ENCODE peak calls at places on chromosomes 2 and 18, in ten cellular contexts. One of them, this sample, is unnamed.

GRCh38 chr2:192203876-192204275 is 9.1 kb upstream of the TMEFF2 start:
- DNase-seq in pons: no peak
- DNase-seq in NCI-H2227 treated with DMSO at 0.1 percent for 48 hours: no peak
- DNase-seq in right atrium auricular region: no peak
- DNase-seq in stimulated activated CD4-positive, alpha-beta T cell treated with anti-CD3 and anti-CD28 coated beads, Interleukin-4, amount 100 ng/mL, for 1 hour: no peak
- DNase-seq in DMS79 treated with DMSO at 0.1 percent for 48 hours: no peak
- DNase-seq in KBM-7: no peak
- DNase-seq in activated CD4-positive, alpha-beta T cell treated with anti-CD3 and anti-CD28 coated beads, Interleukin-2, amount 50 U/mL, for 4 hours: no peak
- DNase-seq in naive thymus-derived CD8-positive, alpha-beta T cell: no peak
- DNase-seq in iris pigment epithelial cell: peak
- DNase-seq in this sample: no peak

GRCh38 chr18:63365909-63366269 is 1.1 kb downstream of the KDSR start:
- DNase-seq in right atrium auricular region: no peak
- DNase-seq in stimulated activated CD4-positive, alpha-beta T cell treated with anti-CD3 and anti-CD28 coated beads, Interleukin-4, amount 100 ng/mL, for 1 hour: no peak
- DNase-seq in DMS79 treated with DMSO at 0.1 percent for 48 hours: peak
- DNase-seq in activated CD4-positive, alpha-beta T cell treated with anti-CD3 and anti-CD28 coated beads, Interleukin-2, amount 50 U/mL, for 4 hours: no peak
- DNase-seq in naive thymus-derived CD8-positive, alpha-beta T cell: no peak
- DNase-seq in iris pigment epithelial cell: peak
- DNase-seq in pons: peak
- DNase-seq in KBM-7: no peak
- DNase-seq in NCI-H2227 treated with DMSO at 0.1 percent for 48 hours: no peak
- DNase-seq in this sample: no peak

GRCh38 chr2:169363570-169364150 is 1.3 kb upstream of the LRP2 start:
- DNase-seq in naive thymus-derived CD8-positive, alpha-beta T cell: peak
- DNase-seq in right atrium auricular region: no peak
- DNase-seq in pons: peak
- DNase-seq in KBM-7: peak
- DNase-seq in activated CD4-positive, alpha-beta T cell treated with anti-CD3 and anti-CD28 coated beads, Interleukin-2, amount 50 U/mL, for 4 hours: peak
- DNase-seq in iris pigment epithelial cell: no peak
- DNase-seq in DMS79 treated with DMSO at 0.1 percent for 48 hours: peak
- DNase-seq in stimulated activated CD4-positive, alpha-beta T cell treated with anti-CD3 and anti-CD28 coated beads, Interleukin-4, amount 100 ng/mL, for 1 hour: peak
- DNase-seq in NCI-H2227 treated with DMSO at 0.1 percent for 48 hours: no peak
- DNase-seq in this sample: no peak

GRCh38 chr2:173248381-173248780 is 106.3 kb upstream of the CDCA7 start:
- DNase-seq in right atrium auricular region: no peak
- DNase-seq in pons: no peak
- DNase-seq in KBM-7: no peak
- DNase-seq in stimulated activated CD4-positive, alpha-beta T cell treated with anti-CD3 and anti-CD28 coated beads, Interleukin-4, amount 100 ng/mL, for 1 hour: no peak
- DNase-seq in DMS79 treated with DMSO at 0.1 percent for 48 hours: no peak
- DNase-seq in naive thymus-derived CD8-positive, alpha-beta T cell: no peak
- DNase-seq in activated CD4-positive, alpha-beta T cell treated with anti-CD3 and anti-CD28 coated beads, Interleukin-2, amount 50 U/mL, for 4 hours: no peak
- DNase-seq in NCI-H2227 treated with DMSO at 0.1 percent for 48 hours: no peak
- DNase-seq in iris pigment epithelial cell: no peak
- DNase-seq in this sample: no peak

GRCh38 chr2:169080250-169081035 is 11.1 kb downstream of the DHRS9 start:
- DNase-seq in naive thymus-derived CD8-positive, alpha-beta T cell: no peak
- DNase-seq in stimulated activated CD4-positive, alpha-beta T cell treated with anti-CD3 and anti-CD28 coated beads, Interleukin-4, amount 100 ng/mL, for 1 hour: no peak
- DNase-seq in activated CD4-positive, alpha-beta T cell treated with anti-CD3 and anti-CD28 coated beads, Interleukin-2, amount 50 U/mL, for 4 hours: no peak
- DNase-seq in KBM-7: peak
- DNase-seq in pons: peak
- DNase-seq in NCI-H2227 treated with DMSO at 0.1 percent for 48 hours: no peak
- DNase-seq in DMS79 treated with DMSO at 0.1 percent for 48 hours: no peak
- DNase-seq in iris pigment epithelial cell: no peak
- DNase-seq in right atrium auricular region: no peak
- DNase-seq in this sample: no peak

GRCh38 chr2:2095360-2096093 is 235.5 kb downstream of the MYT1L start:
- DNase-seq in KBM-7: no peak
- DNase-seq in naive thymus-derived CD8-positive, alpha-beta T cell: no peak
- DNase-seq in pons: no peak
- DNase-seq in iris pigment epithelial cell: no peak
- DNase-seq in right atrium auricular region: no peak
- DNase-seq in NCI-H2227 treated with DMSO at 0.1 percent for 48 hours: no peak
- DNase-seq in stimulated activated CD4-positive, alpha-beta T cell treated with anti-CD3 and anti-CD28 coated beads, Interleukin-4, amount 100 ng/mL, for 1 hour: no peak
- DNase-seq in activated CD4-positive, alpha-beta T cell treated with anti-CD3 and anti-CD28 coated beads, Interleukin-2, amount 50 U/mL, for 4 hours: no peak
- DNase-seq in DMS79 treated with DMSO at 0.1 percent for 48 hours: no peak
- DNase-seq in this sample: no peak

GRCh38 chr2:214465386-214466146 is 54.7 kb downstream of the VWC2L start:
- DNase-seq in iris pigment epithelial cell: peak
- DNase-seq in pons: no peak
- DNase-seq in stimulated activated CD4-positive, alpha-beta T cell treated with anti-CD3 and anti-CD28 coated beads, Interleukin-4, amount 100 ng/mL, for 1 hour: no peak
- DNase-seq in NCI-H2227 treated with DMSO at 0.1 percent for 48 hours: no peak
- DNase-seq in right atrium auricular region: peak
- DNase-seq in activated CD4-positive, alpha-beta T cell treated with anti-CD3 and anti-CD28 coated beads, Interleukin-2, amount 50 U/mL, for 4 hours: no peak
- DNase-seq in KBM-7: no peak
- DNase-seq in DMS79 treated with DMSO at 0.1 percent for 48 hours: no peak
- DNase-seq in naive thymus-derived CD8-positive, alpha-beta T cell: no peak
- DNase-seq in this sample: no peak

GRCh38 chr2:55009277-55010055 is 40.8 kb downstream of the RTN4 start:
- DNase-seq in DMS79 treated with DMSO at 0.1 percent for 48 hours: no peak
- DNase-seq in iris pigment epithelial cell: no peak
- DNase-seq in right atrium auricular region: no peak
- DNase-seq in pons: no peak
- DNase-seq in activated CD4-positive, alpha-beta T cell treated with anti-CD3 and anti-CD28 coated beads, Interleukin-2, amount 50 U/mL, for 4 hours: no peak
- DNase-seq in stimulated activated CD4-positive, alpha-beta T cell treated with anti-CD3 and anti-CD28 coated beads, Interleukin-4, amount 100 ng/mL, for 1 hour: no peak
- DNase-seq in NCI-H2227 treated with DMSO at 0.1 percent for 48 hours: no peak
- DNase-seq in KBM-7: no peak
- DNase-seq in naive thymus-derived CD8-positive, alpha-beta T cell: no peak
- DNase-seq in this sample: no peak

This sample was measured in 8988T.